ENCODE peak calls at places on chromosome 19, in eight cellular contexts. One of them, this sample, is unnamed.

GRCh38 chr19:2747349-2747748 is 7.5 kb upstream of the SLC39A3 start:
- ATAC-seq in GM23338: no peak
- ATAC-seq in HepG2: no peak
- ATAC-seq in HCT116: no peak
- ATAC-seq in upper lobe of left lung: no peak
- ATAC-seq in K562: no peak
- ATAC-seq in Panc1: no peak
- ATAC-seq in GM12878: peak; percentile 53
- ATAC-seq in this sample: no peak

GRCh38 chr19:10625762-10626138 is 397 bp downstream of the SLC44A2 start:
- ATAC-seq in HCT116: peak; percentile 28
- ATAC-seq in GM12878: no peak
- ATAC-seq in Panc1: no peak
- ATAC-seq in upper lobe of left lung: peak; percentile 9
- ATAC-seq in K562: no peak
- ATAC-seq in HepG2: peak; percentile 17
- ATAC-seq in GM23338: peak; percentile 22
- ATAC-seq in this sample: no peak

GRCh38 chr19:54041969-54042606 is 21.6 kb downstream of the VSTM1 start:
- ATAC-seq in HCT116: peak; percentile 30
- ATAC-seq in K562: no peak
- ATAC-seq in GM12878: no peak
- ATAC-seq in Panc1: peak; percentile 83
- ATAC-seq in upper lobe of left lung: no peak
- ATAC-seq in HepG2: no peak
- ATAC-seq in GM23338: no peak
- ATAC-seq in this sample: no peak

GRCh38 chr19:47274891-47275865 is 493 bp downstream of the INAFM1 start:
- ATAC-seq in GM12878: peak; percentile 2
- ATAC-seq in upper lobe of left lung: no peak
- ATAC-seq in HCT116: no peak
- ATAC-seq in HepG2: no peak
- ATAC-seq in GM23338: peak; percentile 0
- ATAC-seq in K562: no peak
- ATAC-seq in Panc1: peak; percentile 4
- ATAC-seq in this sample: peak; percentile 21

GRCh38 chr19:18317998-18318800 is 4.7 kb downstream of the LSM4 start:
- ATAC-seq in upper lobe of left lung: no peak
- ATAC-seq in K562: peak; percentile 15
- ATAC-seq in HCT116: no peak
- ATAC-seq in GM12878: no peak
- ATAC-seq in Panc1: no peak
- ATAC-seq in GM23338: no peak
- ATAC-seq in HepG2: peak; percentile 14
- ATAC-seq in this sample: no peak

GRCh38 chr19:40831502-40832430 is 18.5 kb downstream of the CYP2A6 start:
- ATAC-seq in GM12878: no peak
- ATAC-seq in Panc1: peak; percentile 34
- ATAC-seq in upper lobe of left lung: peak; percentile 86
- ATAC-seq in K562: no peak
- ATAC-seq in HCT116: peak; percentile 58
- ATAC-seq in HepG2: peak; percentile 88
- ATAC-seq in GM23338: no peak
- ATAC-seq in this sample: no peak

GRCh38 chr19:16266586-16266942 is 58.1 kb upstream of the KLF2 start:
- ATAC-seq in HCT116: no peak
- ATAC-seq in K562: no peak
- ATAC-seq in Panc1: no peak
- ATAC-seq in GM12878: no peak
- ATAC-seq in GM23338: no peak
- ATAC-seq in HepG2: no peak
- ATAC-seq in upper lobe of left lung: no peak
- ATAC-seq in this sample: no peak

GRCh38 chr19:55042344-55042678 is 4.2 kb upstream of the GP6 start:
- ATAC-seq in upper lobe of left lung: no peak
- ATAC-seq in GM12878: no peak
- ATAC-seq in GM23338: no peak
- ATAC-seq in HepG2: no peak
- ATAC-seq in Panc1: no peak
- ATAC-seq in HCT116: no peak
- ATAC-seq in K562: no peak
- ATAC-seq in this sample: no peak

GRCh38 chr19:2440515-2440914 is 13.1 kb upstream of the TIMM13 start:
- ATAC-seq in HepG2: no peak
- ATAC-seq in HCT116: no peak
- ATAC-seq in upper lobe of left lung: no peak
- ATAC-seq in GM12878: no peak
- ATAC-seq in GM23338: no peak
- ATAC-seq in Panc1: no peak
- ATAC-seq in K562: no peak
- ATAC-seq in this sample: no peak

GRCh38 chr19:51296331-51297093 is 14.9 kb upstream of the IGLON5 start:
- ATAC-seq in upper lobe of left lung: no peak
- ATAC-seq in GM23338: peak; percentile 73
- ATAC-seq in HepG2: peak; percentile 67
- ATAC-seq in HCT116: peak; percentile 49
- ATAC-seq in Panc1: peak; percentile 60
- ATAC-seq in K562: peak; percentile 79
- ATAC-seq in GM12878: no peak
- ATAC-seq in this sample: no peak
- TF ChIP-seq CTCF in upper lobe of left lung: no peak
- TF ChIP-seq CTCF in GM23338: peak; percentile 41
- TF ChIP-seq CTCF in HepG2: peak; percentile 57
- TF ChIP-seq CTCF in HCT116: no peak
- TF ChIP-seq CTCF in Panc1: peak; percentile 43
- TF ChIP-seq CTCF in K562: peak; percentile 69
- TF ChIP-seq CTCF in GM12878: no peak
- TF ChIP-seq CTCF in this sample: no peak

GRCh38 chr19:35648017-35648961 is at the start of gene COX6B1:
- ATAC-seq in upper lobe of left lung: peak; percentile 90
- ATAC-seq in GM12878: peak; percentile 77
- ATAC-seq in Panc1: peak; percentile 82
- ATAC-seq in HepG2: peak; percentile 70
- ATAC-seq in K562: peak; percentile 79
- ATAC-seq in GM23338: peak; percentile 47
- ATAC-seq in HCT116: peak; percentile 63
- ATAC-seq in this sample: peak; percentile 81
- TF ChIP-seq POLR2AphosphoS5 in upper lobe of left lung: peak; percentile 87
- TF ChIP-seq POLR2AphosphoS5 in GM12878: peak; percentile 94
- TF ChIP-seq POLR2AphosphoS5 in Panc1: peak; percentile 99
- TF ChIP-seq POLR2AphosphoS5 in HepG2: peak; percentile 98
- TF ChIP-seq POLR2AphosphoS5 in K562: peak; percentile 94
- TF ChIP-seq POLR2AphosphoS5 in GM23338: peak; percentile 93
- TF ChIP-seq POLR2AphosphoS5 in HCT116: peak; percentile 97
- TF ChIP-seq POLR2AphosphoS5 in this sample: peak; percentile 76

DNA sequence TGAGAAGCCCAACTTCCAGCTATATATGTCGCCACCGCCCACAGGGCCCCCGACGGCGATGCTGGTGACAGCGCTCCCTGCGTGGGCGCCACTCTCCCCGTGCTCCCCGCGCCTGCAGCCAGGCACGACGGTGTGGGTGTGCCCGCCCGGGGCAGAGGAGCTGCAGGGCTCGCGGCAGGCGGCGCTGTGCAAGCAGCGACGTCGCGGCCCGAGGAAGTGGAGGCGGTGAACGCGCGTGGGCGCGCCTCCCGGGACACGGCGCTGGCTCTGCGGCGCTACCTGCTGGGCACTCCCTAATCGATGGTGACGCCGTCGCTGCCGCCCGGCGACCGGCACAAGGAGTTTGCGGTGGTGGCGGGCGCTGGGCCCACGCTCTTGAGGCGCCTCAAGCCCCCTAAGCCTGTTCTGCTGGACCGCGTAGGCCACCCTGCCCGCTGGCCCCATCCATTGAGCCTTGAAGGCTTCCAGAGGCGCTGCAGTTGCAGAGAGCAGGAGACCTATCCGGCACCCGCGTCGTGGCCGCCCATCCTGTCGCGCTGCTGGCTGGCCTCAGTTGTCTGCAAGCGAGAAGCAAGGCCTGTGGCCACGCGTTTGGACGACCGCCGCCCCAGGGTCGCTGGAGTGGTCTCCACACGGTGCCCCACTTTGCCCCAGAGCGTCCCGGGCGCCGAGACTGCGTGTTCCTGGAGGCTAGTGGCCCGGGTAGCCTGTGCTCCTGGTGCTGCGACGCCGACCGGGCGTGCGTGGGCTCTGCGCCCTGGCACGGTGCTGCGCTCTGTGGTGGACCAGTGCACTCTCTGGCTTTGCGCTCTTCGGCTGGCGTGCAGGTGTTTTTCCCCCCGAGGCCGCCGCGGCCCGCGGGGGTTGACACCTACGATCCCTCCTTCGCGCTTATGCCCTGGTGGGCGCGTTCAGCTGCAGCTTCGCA is 23.1 kb downstream of the LRFN3 start:
- ATAC-seq in GM12878: peak; percentile 71
- ATAC-seq in HepG2: peak; percentile 64
- ATAC-seq in Panc1: peak; percentile 63
- ATAC-seq in GM23338: peak; percentile 66
- ATAC-seq in upper lobe of left lung: no peak
- ATAC-seq in HCT116: peak; percentile 85
- ATAC-seq in K562: peak; percentile 77
- ATAC-seq in this sample: peak; percentile 61
- TF ChIP-seq CTCF in GM12878: peak; percentile 29
- TF ChIP-seq CTCF in HepG2: peak; percentile 40
- TF ChIP-seq CTCF in Panc1: no peak
- TF ChIP-seq CTCF in GM23338: peak; percentile 25
- TF ChIP-seq CTCF in upper lobe of left lung: peak; percentile 30
- TF ChIP-seq CTCF in HCT116: peak; percentile 42
- TF ChIP-seq CTCF in K562: peak; percentile 27
- TF ChIP-seq CTCF in this sample: peak; percentile 60

GRCh38 chr19:50190439-50190891 is 13.0 kb upstream of the MYH14 start:
- ATAC-seq in K562: no peak
- ATAC-seq in upper lobe of left lung: no peak
- ATAC-seq in HCT116: no peak
- ATAC-seq in GM23338: no peak
- ATAC-seq in Panc1: no peak
- ATAC-seq in GM12878: peak; percentile 91
- ATAC-seq in HepG2: no peak
- ATAC-seq in this sample: no peak
- TF ChIP-seq POLR2AphosphoS5 in K562: no peak
- TF ChIP-seq POLR2AphosphoS5 in upper lobe of left lung: no peak
- TF ChIP-seq POLR2AphosphoS5 in HCT116: no peak
- TF ChIP-seq POLR2AphosphoS5 in GM23338: no peak
- TF ChIP-seq POLR2AphosphoS5 in Panc1: no peak
- TF ChIP-seq POLR2AphosphoS5 in GM12878: no peak
- TF ChIP-seq POLR2AphosphoS5 in HepG2: no peak
- TF ChIP-seq POLR2AphosphoS5 in this sample: no peak

DNA sequence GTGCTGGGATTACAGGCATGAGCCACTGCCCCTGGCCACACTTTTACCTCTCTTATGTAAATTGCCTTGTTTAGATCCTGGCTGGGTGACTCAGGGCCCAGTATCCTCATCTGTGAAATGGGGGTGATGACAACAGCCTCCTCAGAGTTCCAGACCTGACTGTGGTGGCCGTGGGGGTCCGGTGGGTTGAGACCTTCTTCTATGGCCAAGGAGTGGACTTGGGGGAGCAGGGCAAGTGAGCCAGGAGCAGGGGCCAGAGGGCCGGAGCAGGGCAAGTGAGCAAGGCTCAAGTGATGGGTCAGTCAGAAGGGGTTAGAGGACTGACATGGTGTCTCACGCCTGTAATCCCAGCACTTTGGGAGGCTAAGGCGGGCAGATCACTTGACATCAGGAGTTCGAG is 28.7 kb upstream of the ADGRE5 start:
- ATAC-seq in GM12878: no peak
- ATAC-seq in HCT116: no peak
- ATAC-seq in upper lobe of left lung: no peak
- ATAC-seq in GM23338: no peak
- ATAC-seq in K562: no peak
- ATAC-seq in Panc1: no peak
- ATAC-seq in HepG2: no peak
- ATAC-seq in this sample: no peak
- TF ChIP-seq CTCF in GM12878: no peak
- TF ChIP-seq CTCF in HCT116: no peak
- TF ChIP-seq CTCF in upper lobe of left lung: no peak
- TF ChIP-seq CTCF in GM23338: no peak
- TF ChIP-seq CTCF in K562: no peak
- TF ChIP-seq CTCF in Panc1: no peak
- TF ChIP-seq CTCF in HepG2: no peak
- TF ChIP-seq CTCF in this sample: no peak

This sample was measured in gastroesophageal sphincter.